ENCODE peak calls at places on chromosomes 2 and 18, in nine cellular contexts. Z is upper lobe of left lung, K is transverse colon, B is stomach, N is ovary, S is K562, F is suprapubic skin, P is HepG2, R is GM12878. Q is an unnamed sample.
A peak's percentile ranks its signal among the peaks of the same experiment; 100 is the strongest.

GRCh38 chr18:49744395-49744987 is 68.8 kb downstream of the ACAA2 start:
- DNase-seq in R (no peak), P (no peak), S (no peak), K (no peak), F (no peak), N (no peak), Z (no peak), B (no peak), Q (no peak)

GRCh38 chr18:80157708-80158343 is 48.8 kb downstream of the ADNP2 start:
- DNase-seq in B (peak; percentile 86), P (peak; percentile 57), N (peak; percentile 83), Z (peak; percentile 68), R (peak; percentile 27), K (peak; percentile 81), F (no peak), S (peak; percentile 63), Q (peak; percentile 79)

GRCh38 chr18:5972298-5972697 is 77.0 kb upstream of the TMEM200C start:
- DNase-seq in R (peak; percentile 68), Z (no peak), B (no peak), K (no peak), F (no peak), P (no peak), N (no peak), S (no peak), Q (no peak)

GRCh38 chr2:174024524-174025270 is 59.5 kb upstream of the SP3 start:
- DNase-seq in K (peak; percentile 66), Z (peak; percentile 49), S (no peak), N (peak; percentile 79), P (no peak), B (peak; percentile 46), F (peak; percentile 88), R (no peak), Q (peak; percentile 87)

GRCh38 chr18:37484893-37485834 is 80.4 kb downstream of the CELF4 start:
- DNase-seq in F (no peak), S (peak; percentile 81), Z (peak; percentile 31), N (peak; percentile 59), R (no peak), P (no peak), B (no peak), K (peak; percentile 16), Q (no peak)

GRCh38 chr2:5140367-5140766 is 551.8 kb upstream of the SOX11 start:
- DNase-seq in P (no peak), S (no peak), N (no peak), K (no peak), R (no peak), B (no peak), Z (no peak), F (no peak), Q (no peak)

GRCh38 chr2:27336173-27336572 is 13.3 kb upstream of the MPV17 start:
- DNase-seq in R (no peak), Z (no peak), P (no peak), F (no peak), K (no peak), N (no peak), B (no peak), S (no peak), Q (no peak)

GRCh38 chr2:46984034-46984433 is 68.4 kb upstream of the MCFD2 start:
- DNase-seq in B (no peak), Z (no peak), P (no peak), S (no peak), K (peak; percentile 50), N (no peak), F (no peak), R (no peak), Q (no peak)

GRCh38 chr2:8090748-8091700 is 590.8 kb upstream of the ID2 start:
- DNase-seq in K (peak; percentile 17), N (peak; percentile 41), S (no peak), Z (peak; percentile 72), P (peak; percentile 99), R (peak; percentile 11), B (no peak), F (peak; percentile 88), Q (peak; percentile 18)

GRCh38 chr2:76870581-76870980 is 651.6 kb downstream of the LRRTM4 start:
- DNase-seq in P (no peak), K (no peak), R (no peak), B (no peak), S (no peak), Z (no peak), F (no peak), N (no peak), Q (no peak)

GRCh38 chr2:75621228-75621627 is 25.4 kb upstream of the MRPL19 start:
- DNase-seq in F (no peak), K (no peak), P (no peak), N (no peak), R (no peak), B (no peak), S (no peak), Z (no peak), Q (no peak)

GRCh38 chr2:146982393-146982846 is 862.4 kb upstream of the ACVR2A start:
- DNase-seq in R (no peak), F (peak; percentile 81), K (peak; percentile 11), P (no peak), S (no peak), N (no peak), Z (peak; percentile 61), B (peak; percentile 25), Q (peak; percentile 16)

GRCh38 chr18:59180150-59180845 is 39.7 kb upstream of the GRP start:
- DNase-seq in P (no peak), Z (no peak), R (no peak), F (no peak), B (no peak), N (no peak), K (no peak), S (no peak), Q (no peak)

DNA sequence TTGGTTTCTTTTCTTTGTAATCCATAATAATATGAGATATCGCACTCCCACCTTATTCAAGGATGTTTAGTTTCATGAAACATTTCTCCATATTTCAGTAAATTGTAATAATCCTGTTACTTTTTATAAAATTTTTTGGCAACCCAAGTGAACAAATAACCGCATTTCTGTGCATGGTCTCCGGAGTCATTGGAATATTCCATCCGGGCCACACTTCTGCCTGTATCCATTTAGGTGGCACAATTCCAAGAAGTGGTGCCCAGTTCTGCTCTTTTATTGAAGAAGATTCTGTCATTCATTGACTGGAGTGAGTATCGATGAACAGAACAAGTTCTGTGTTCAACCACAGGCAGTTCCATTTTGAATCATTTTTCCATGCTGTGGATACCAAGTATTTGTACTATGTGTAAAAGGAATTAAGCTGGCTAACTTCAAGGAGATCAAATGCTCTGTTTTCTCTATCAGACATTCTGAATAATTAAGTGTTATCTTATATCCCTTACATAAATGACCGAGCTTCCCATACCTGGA is 26.6 kb upstream of the ICOS start:
- DNase-seq in S (no peak), Z (no peak), P (no peak), F (no peak), R (no peak), B (no peak), K (no peak), N (no peak), Q (no peak)
- TF ChIP-seq CTCF in S (no peak), Z (no peak), P (no peak), F (no peak), R (no peak), B (no peak), K (peak; percentile 2), N (no peak), Q (no peak)

GRCh38 chr2:196391149-196391479 is 219.7 kb upstream of the STK17B start:
- DNase-seq in P (no peak), S (no peak), N (no peak), Z (no peak), K (no peak), R (no peak), F (no peak), B (no peak), Q (no peak)
- H3K36me3 ChIP-seq in P (no peaks in the 10 kb centered on the region), S (no peaks in the 10 kb centered on the region), N (no peaks in the 10 kb centered on the region), Z (no peaks in the 10 kb centered on the region), K (no peaks in the 10 kb centered on the region), R (no peaks in the 10 kb centered on the region), F (no peaks in the 10 kb centered on the region), B (no peaks in the 10 kb centered on the region), Q (no peaks in the 10 kb centered on the region)

GRCh38 chr18:39951321-39951720 is 2003.7 kb upstream of the PIK3C3 start:
- DNase-seq in R (no peak), K (no peak), B (no peak), F (no peak), Z (no peak), N (no peak), P (no peak), S (no peak), Q (no peak)

GRCh38 chr18:39942702-39943101 is 2012.3 kb upstream of the PIK3C3 start:
- DNase-seq in S (no peak), R (no peak), N (no peak), B (no peak), K (no peak), Z (no peak), P (no peak), F (no peak), Q (no peak)

GRCh38 chr18:39945076-39945475 is 2010.0 kb upstream of the PIK3C3 start:
- DNase-seq in F (no peak), S (no peak), N (no peak), P (no peak), K (no peak), B (no peak), R (no peak), Z (no peak), Q (no peak)

GRCh38 chr18:39946623-39947061 is 2008.4 kb upstream of the PIK3C3 start:
- DNase-seq in F (no peak), B (no peak), S (no peak), P (no peak), K (no peak), Z (peak; percentile 22), N (no peak), R (no peak), Q (no peak)
- TF ChIP-seq EP300 in F (no peak), B (no peak), S (no peak), P (no peak), K (no peak), Z (no peak), N (no peak), R (no peak), Q (no peak)

DNA sequence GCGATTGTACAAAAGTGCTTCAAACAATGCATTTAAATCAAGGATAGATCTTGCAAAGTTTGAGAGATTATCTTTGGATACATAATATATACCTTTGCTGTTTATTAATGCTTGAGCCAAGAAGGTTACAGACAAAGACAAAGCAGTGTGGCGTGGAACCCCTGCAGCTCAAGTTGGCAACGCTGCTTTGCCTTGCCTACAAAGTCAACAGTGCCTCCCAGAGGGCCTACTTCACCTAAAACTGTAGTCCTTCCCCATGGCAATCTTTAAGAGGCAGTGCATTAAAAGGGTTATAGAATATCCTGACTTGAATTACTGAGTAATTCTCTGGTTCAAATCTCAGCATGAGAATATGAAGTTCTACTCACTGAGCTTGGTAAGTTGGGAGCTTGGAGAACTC is 96.7 kb downstream of the MYT1L start:
- DNase-seq in R (no peak), N (no peak), K (no peak), S (no peak), Z (no peak), P (no peak), B (no peak), F (no peak), Q (no peak)
- TF ChIP-seq CTCF in R (no peak), N (no peak), K (no peak), S (no peak), Z (no peak), P (no peak), B (no peak), F (no peak), Q (no peak)

Q was measured in tibial nerve.